ENCODE peak calls at places on chromosome 20, in ten cellular contexts. One of them, this sample, is unnamed.
A peak's percentile ranks its signal among the peaks of the same experiment; 100 is the strongest.

GRCh38 chr20:6588296-6588695 is 179.2 kb upstream of the BMP2 start:
- DNase-seq in left ventricle myocardium inferior: no peak
- DNase-seq in OCI-LY7: no peak
- DNase-seq in adipocyte: no peak
- DNase-seq in fibroblast of lung: peak; percentile 62
- DNase-seq in type B pancreatic cell: no peak
- DNase-seq in T-helper 2 cell: no peak
- DNase-seq in GM12865: no peak
- DNase-seq in midbrain: no peak
- DNase-seq in NCI-H345: peak; percentile 79
- DNase-seq in this sample: no peak

GRCh38 chr20:42957014-42957694 is 232.6 kb downstream of the PTPRT start:
- DNase-seq in left ventricle myocardium inferior: no peak
- DNase-seq in OCI-LY7: no peak
- DNase-seq in adipocyte: no peak
- DNase-seq in fibroblast of lung: no peak
- DNase-seq in type B pancreatic cell: no peak
- DNase-seq in T-helper 2 cell: no peak
- DNase-seq in GM12865: no peak
- DNase-seq in midbrain: no peak
- DNase-seq in NCI-H345: no peak
- DNase-seq in this sample: no peak

GRCh38 chr20:5545381-5545941 is 204.7 kb upstream of the SHLD1 start:
- DNase-seq in left ventricle myocardium inferior: no peak
- DNase-seq in OCI-LY7: no peak
- DNase-seq in adipocyte: no peak
- DNase-seq in fibroblast of lung: no peak
- DNase-seq in type B pancreatic cell: no peak
- DNase-seq in T-helper 2 cell: no peak
- DNase-seq in GM12865: no peak
- DNase-seq in midbrain: no peak
- DNase-seq in NCI-H345: no peak
- DNase-seq in this sample: no peak

GRCh38 chr20:51321343-51322163 is 221.0 kb downstream of the NFATC2 start:
- DNase-seq in left ventricle myocardium inferior: no peak
- DNase-seq in OCI-LY7: no peak
- DNase-seq in adipocyte: no peak
- DNase-seq in fibroblast of lung: no peak
- DNase-seq in type B pancreatic cell: no peak
- DNase-seq in T-helper 2 cell: no peak
- DNase-seq in GM12865: no peak
- DNase-seq in midbrain: no peak
- DNase-seq in NCI-H345: no peak
- DNase-seq in this sample: no peak

GRCh38 chr20:688809-689208 is 13.2 kb upstream of the SCRT2 start:
- DNase-seq in left ventricle myocardium inferior: no peak
- DNase-seq in OCI-LY7: no peak
- DNase-seq in adipocyte: no peak
- DNase-seq in fibroblast of lung: peak; percentile 26
- DNase-seq in type B pancreatic cell: no peak
- DNase-seq in T-helper 2 cell: no peak
- DNase-seq in GM12865: no peak
- DNase-seq in midbrain: no peak
- DNase-seq in NCI-H345: no peak
- DNase-seq in this sample: peak; percentile 69

GRCh38 chr20:23115823-23116222 is 29.7 kb upstream of the CD93 start:
- DNase-seq in left ventricle myocardium inferior: no peak
- DNase-seq in OCI-LY7: no peak
- DNase-seq in adipocyte: peak; percentile 73
- DNase-seq in fibroblast of lung: no peak
- DNase-seq in type B pancreatic cell: no peak
- DNase-seq in T-helper 2 cell: no peak
- DNase-seq in GM12865: peak; percentile 71
- DNase-seq in midbrain: no peak
- DNase-seq in NCI-H345: no peak
- DNase-seq in this sample: no peak

GRCh38 chr20:45111799-45112471 is 3.0 kb downstream of the WFDC5 start:
- DNase-seq in left ventricle myocardium inferior: no peak
- DNase-seq in OCI-LY7: peak; percentile 61
- DNase-seq in adipocyte: peak; percentile 47
- DNase-seq in fibroblast of lung: peak; percentile 11
- DNase-seq in type B pancreatic cell: no peak
- DNase-seq in T-helper 2 cell: no peak
- DNase-seq in GM12865: peak; percentile 18
- DNase-seq in midbrain: no peak
- DNase-seq in NCI-H345: no peak
- DNase-seq in this sample: no peak

GRCh38 chr20:37686762-37687477 is 6.9 kb upstream of the CTNNBL1 start:
- DNase-seq in left ventricle myocardium inferior: no peak
- DNase-seq in OCI-LY7: no peak
- DNase-seq in adipocyte: no peak
- DNase-seq in fibroblast of lung: peak; percentile 41
- DNase-seq in type B pancreatic cell: no peak
- DNase-seq in T-helper 2 cell: no peak
- DNase-seq in GM12865: no peak
- DNase-seq in midbrain: no peak
- DNase-seq in NCI-H345: no peak
- DNase-seq in this sample: no peak

GRCh38 chr20:59835057-59835447 is 98.4 kb downstream of the SYCP2 start:
- DNase-seq in left ventricle myocardium inferior: peak; percentile 9
- DNase-seq in OCI-LY7: no peak
- DNase-seq in adipocyte: no peak
- DNase-seq in fibroblast of lung: peak; percentile 13
- DNase-seq in type B pancreatic cell: no peak
- DNase-seq in T-helper 2 cell: no peak
- DNase-seq in GM12865: no peak
- DNase-seq in midbrain: no peak
- DNase-seq in NCI-H345: peak; percentile 57
- DNase-seq in this sample: peak; percentile 26

This sample was measured in G401.